ENCODE peak calls at places on chromosomes 13 and 19, in eight cellular contexts. H is mucosa of descending colon, Y is lower leg skin, P is ascending aorta, L is tibial artery, V is fibroblast of mammary gland, A is hepatocyte, X is cardiac fibroblast. R is an unnamed sample.

GRCh38 chr19:15112385-15112784 is 5.2 kb downstream of the SYDE1 start:
- DNase-seq in V (no peak), X (no peak), L (no peak), P (no peak), H (no peak), A (no peak), Y (no peak), R (no peak)

GRCh38 chr19:19782783-19783182 is 38.8 kb downstream of the ZNF506 start:
- DNase-seq in L (no peak), P (no peak), X (peak), A (no peak), H (no peak), V (no peak), Y (no peak), R (no peak)

GRCh38 chr19:34972163-34972705 is 8.2 kb upstream of the ZNF792 start:
- DNase-seq in P (no peak), H (no peak), L (no peak), V (no peak), X (no peak), Y (no peak), A (no peak), R (no peak)

GRCh38 chr13:109348514-109349340 is 437.7 kb downstream of the IRS2 start:
- DNase-seq in H (no peak), X (peak), L (no peak), P (no peak), Y (no peak), A (no peak), V (peak), R (no peak)

GRCh38 chr19:35404879-35405622 is 34.2 kb downstream of the GPR42 start:
- DNase-seq in P (no peak), L (no peak), A (peak), X (peak), H (no peak), Y (no peak), V (peak), R (peak)

GRCh38 chr19:16296713-16297112 is 27.9 kb upstream of the KLF2 start:
- DNase-seq in Y (no peak), V (no peak), L (no peak), P (no peak), X (no peak), A (no peak), H (no peak), R (no peak)

GRCh38 chr19:33905937-33906577 is 109.4 kb downstream of the KCTD15 start:
- DNase-seq in Y (peak), V (no peak), P (no peak), H (peak), X (peak), L (peak), A (peak), R (no peak)

GRCh38 chr13:99307648-99308339 is 595 bp upstream of the GPR183 start:
- DNase-seq in A (peak), V (peak), X (peak), L (peak), P (no peak), H (no peak), Y (no peak), R (no peak)

GRCh38 chr13:47000166-47000565 is 103.3 kb upstream of the HTR2A start:
- DNase-seq in P (no peak), A (no peak), L (no peak), Y (no peak), H (no peak), V (peak), X (no peak), R (no peak)

GRCh38 chr13:42181381-42181953 is 90.5 kb upstream of the AKAP11 start:
- DNase-seq in X (no peak), Y (no peak), H (no peak), A (peak), V (peak), L (no peak), P (no peak), R (no peak)

GRCh38 chr13:44523176-44524017 is 52.7 kb downstream of the TSC22D1 start:
- DNase-seq in X (peak), P (no peak), Y (no peak), H (no peak), A (peak), L (no peak), V (peak), R (peak)

GRCh38 chr19:19459099-19459498 is 53.6 kb downstream of the GATAD2A start:
- DNase-seq in P (no peak), A (no peak), X (peak), L (no peak), V (peak), Y (no peak), H (no peak), R (no peak)

GRCh38 chr13:41107584-41108014 is 25.0 kb downstream of the KBTBD6 start:
- DNase-seq in H (no peak), L (no peak), P (no peak), X (no peak), V (no peak), A (no peak), Y (no peak), R (no peak)

GRCh38 chr13:34369925-34370324 is 552.0 kb downstream of the RFC3 start:
- DNase-seq in H (no peak), P (no peak), Y (no peak), X (no peak), L (no peak), A (no peak), V (no peak), R (no peak)

GRCh38 chr13:48486362-48486761 is 46.5 kb downstream of the RCBTB2 start:
- DNase-seq in Y (no peak), A (no peak), P (no peak), X (no peak), V (no peak), H (no peak), L (no peak), R (no peak)

GRCh38 chr13:50907781-50908180 is 1.8 kb upstream of the RNASEH2B start:
- DNase-seq in L (no peak), Y (no peak), H (no peak), P (no peak), A (no peak), V (no peak), X (no peak), R (no peak)

GRCh38 chr13:50911051-50911690 is 1.6 kb downstream of the RNASEH2B start:
- DNase-seq in Y (no peak), A (no peak), P (no peak), H (no peak), X (peak), L (no peak), V (peak), R (no peak)

GRCh38 chr13:50909605-50910482 is at the start of gene RNASEH2B:
- DNase-seq in Y (peak), A (peak), V (peak), H (peak), P (no peak), L (peak), X (peak), R (no peak)

GRCh38 chr13:50910483-50910805 is 853 bp downstream of the RNASEH2B start:
- DNase-seq in L (peak), H (no peak), A (no peak), X (peak), V (peak), Y (no peak), P (no peak), R (no peak)

DNA sequence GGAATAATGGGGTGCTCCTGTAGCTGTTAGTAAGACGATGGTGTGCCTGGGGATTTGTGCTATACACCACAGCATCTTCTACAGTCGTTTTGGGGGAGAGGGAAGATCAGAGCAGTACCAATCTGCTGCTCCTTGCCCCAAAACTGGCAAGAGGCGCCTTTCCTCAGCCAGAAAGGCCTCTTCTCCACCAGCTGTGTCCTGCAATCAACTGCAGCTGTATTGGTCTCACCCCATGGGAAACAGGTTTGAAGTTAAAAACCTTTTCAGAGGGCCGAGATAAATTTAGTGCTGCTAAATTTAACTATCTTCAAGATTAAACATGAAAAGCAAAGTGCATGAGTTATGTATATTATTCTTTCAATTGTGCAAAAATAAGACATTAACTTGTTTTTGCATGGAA is 1.2 kb upstream of the RNASEH2B start:
- DNase-seq in V (no peak), Y (no peak), L (no peak), X (no peak), H (no peak), P (no peak), A (no peak), R (no peak)
- H3K4me3 ChIP-seq in V (no peak), Y (no peak), L (no peak), X (no peak), H (no peak), P (no peak), A (no peak), R (no peak)

GRCh38 chr13:94115054-94115453 is 364.4 kb downstream of the DCT start:
- DNase-seq in V (no peak), L (no peak), X (no peak), P (no peak), Y (no peak), H (no peak), A (no peak), R (no peak)
- TF ChIP-seq CTCF in V (peak), L (no peak), X (no peak), P (no peak), Y (no peak), H (no peak), A (no peak), R (no peak)

DNA sequence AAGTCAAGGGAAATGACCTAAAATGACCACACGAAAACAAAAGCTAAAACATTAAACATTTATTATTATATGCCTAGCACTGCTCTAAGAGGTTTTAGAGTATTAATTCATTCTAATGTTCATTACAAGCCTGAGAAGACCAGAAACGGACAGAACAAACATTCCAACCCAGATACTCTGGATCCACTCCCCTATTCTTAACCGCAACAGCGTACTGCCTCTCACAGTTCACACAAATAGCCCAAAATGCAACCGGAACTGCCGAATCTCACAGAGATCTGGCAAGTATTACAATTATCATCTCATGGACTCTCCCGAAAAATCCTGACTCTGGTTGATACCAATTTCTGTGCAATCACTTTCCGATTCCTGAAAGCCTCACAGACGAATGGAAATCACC is 1.4 kb downstream of the ZNF780B start:
- DNase-seq in P (no peak), Y (no peak), X (no peak), A (no peak), V (no peak), L (no peak), H (no peak), R (no peak)
- H3K4me3 ChIP-seq in P (peak), Y (no peak), X (no peak), A (peak), V (no peak), L (peak), H (no peak), R (no peak)

GRCh38 chr19:55676384-55676783 is 1.4 kb downstream of the EPN1 start:
- DNase-seq in P (no peak), Y (no peak), L (no peak), V (peak), A (no peak), X (peak), H (no peak), R (no peak)
- TF ChIP-seq CTCF in P (no peak), Y (no peak), L (no peak), V (peak), A (no peak), X (peak), H (no peak), R (no peak)

DNA sequence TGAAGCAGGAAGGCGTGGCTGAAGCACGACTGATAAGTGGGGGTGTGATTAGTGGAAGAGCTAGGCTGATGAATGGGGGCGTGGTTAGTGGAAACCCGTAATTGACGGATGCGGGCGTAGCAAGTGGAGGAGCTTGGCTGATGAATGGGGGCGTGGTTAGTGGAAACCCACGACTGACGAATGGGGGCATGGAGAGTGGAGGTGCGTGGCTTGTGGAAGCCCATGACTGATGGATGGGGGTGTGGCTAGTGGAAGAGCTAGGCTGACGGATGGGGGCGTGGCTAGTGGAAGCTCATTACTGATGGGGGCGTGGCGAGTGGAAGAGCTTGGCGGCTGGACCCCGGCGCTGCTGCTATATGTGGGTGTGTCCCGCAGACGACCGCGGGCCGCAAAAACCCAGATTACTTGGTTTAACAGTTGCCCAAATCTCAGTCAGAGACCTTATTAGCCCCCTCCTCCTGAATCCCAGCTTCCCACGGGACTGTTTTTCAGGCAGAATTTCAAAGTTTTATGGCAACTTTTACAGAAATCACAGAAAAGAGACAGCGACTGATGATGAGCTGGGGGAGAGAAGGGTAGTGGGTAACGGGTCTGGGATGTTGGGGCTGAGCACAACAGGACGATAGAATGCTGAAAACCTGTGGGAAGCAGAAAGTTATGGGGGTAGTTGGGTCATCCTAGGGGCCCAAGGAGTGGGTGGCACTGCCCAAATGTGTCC is 9.0 kb upstream of the MEIS3 start:
- DNase-seq in A (peak), X (peak), P (peak), Y (peak), H (peak), V (peak), L (peak), R (peak)
- H3K4me3 ChIP-seq in A (no peak), X (peak), P (peak), Y (no peak), H (no peak), V (peak), L (no peak), R (peak)

DNA sequence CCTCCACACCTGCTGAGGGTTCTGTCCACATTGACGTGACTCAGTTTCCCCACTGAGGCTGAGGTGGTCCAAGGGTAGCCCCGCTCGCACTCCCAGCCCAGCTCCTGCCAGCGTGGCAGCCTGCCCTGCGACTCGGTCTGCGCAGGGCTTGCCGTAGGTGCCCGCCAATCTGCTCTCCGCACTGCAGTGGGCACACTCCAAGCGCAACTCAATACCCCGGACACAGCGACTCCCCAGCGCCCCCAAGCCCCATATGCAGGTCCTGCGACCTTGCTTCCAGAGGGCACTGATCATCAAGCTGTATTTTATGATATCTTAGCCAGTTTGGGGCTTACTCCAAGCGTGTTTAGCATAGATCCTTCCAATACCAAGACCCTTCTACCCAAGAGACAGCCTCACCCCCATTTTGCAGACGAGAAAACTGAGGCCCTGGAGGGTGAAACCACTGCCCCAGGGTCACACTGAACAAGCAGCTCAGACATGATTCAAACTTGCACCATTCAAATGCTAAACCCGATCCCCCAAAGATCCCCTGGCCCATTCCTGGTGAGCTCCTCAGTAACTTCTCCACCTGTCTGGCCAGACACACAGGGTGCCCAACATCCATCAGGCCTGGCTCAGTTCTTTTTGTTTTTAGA is 13.5 kb downstream of the PTPRS start:
- DNase-seq in L (no peak), Y (no peak), V (no peak), P (no peak), A (no peak), X (no peak), H (no peak), R (no peak)
- TF ChIP-seq CTCF in L (no peak), Y (no peak), V (no peak), P (no peak), A (no peak), X (no peak), H (no peak), R (no peak)

GRCh38 chr13:79402074-79402635 is 3.9 kb downstream of the RBM26 start:
- DNase-seq in Y (no peak), X (no peak), A (no peak), H (no peak), V (peak), L (no peak), P (no peak), R (no peak)
- H3K4me3 ChIP-seq in Y (no peak), X (no peak), A (no peak), H (no peak), V (no peak), L (no peak), P (no peak), R (no peak)

GRCh38 chr19:28972144-28972543 is 240.8 kb downstream of the UQCRFS1 start:
- DNase-seq in X (no peak), A (no peak), H (no peak), V (no peak), P (no peak), Y (no peak), L (no peak), R (no peak)

GRCh38 chr19:28980236-28980868 is 232.6 kb downstream of the UQCRFS1 start:
- DNase-seq in X (peak), L (no peak), A (no peak), P (no peak), V (peak), H (no peak), Y (no peak), R (peak)

GRCh38 chr19:28981994-28982393 is 231.0 kb downstream of the UQCRFS1 start:
- DNase-seq in P (no peak), Y (no peak), H (no peak), X (no peak), L (no peak), V (no peak), A (no peak), R (no peak)

GRCh38 chr19:28977826-28978225 is 235.1 kb downstream of the UQCRFS1 start:
- DNase-seq in P (no peak), H (no peak), L (no peak), V (no peak), A (no peak), Y (no peak), X (no peak), R (no peak)
- TF ChIP-seq CTCF in P (no peak), H (no peak), L (no peak), V (peak), A (no peak), Y (no peak), X (peak), R (peak)

GRCh38 chr19:29289020-29289419 is 76.1 kb upstream of the UQCRFS1 start:
- DNase-seq in V (no peak), A (no peak), H (no peak), P (no peak), L (no peak), X (no peak), Y (no peak), R (no peak)
- H3K4me3 ChIP-seq in V (no peak), A (no peak), H (no peak), P (no peak), L (no peak), X (no peak), Y (no peak), R (no peak)

GRCh38 chr13:97182065-97182890 is 39.9 kb upstream of the MBNL2 start:
- DNase-seq in X (no peak), P (no peak), A (no peak), V (no peak), L (no peak), Y (no peak), H (no peak), R (no peak)

GRCh38 chr13:97185291-97185690 is 36.8 kb upstream of the MBNL2 start:
- DNase-seq in P (no peak), X (no peak), A (no peak), H (no peak), L (no peak), V (no peak), Y (no peak), R (no peak)

GRCh38 chr13:97175041-97175440 is 47.1 kb upstream of the MBNL2 start:
- DNase-seq in H (no peak), Y (no peak), X (no peak), L (no peak), A (no peak), P (no peak), V (no peak), R (no peak)

GRCh38 chr13:97174638-97175037 is 47.5 kb upstream of the MBNL2 start:
- DNase-seq in A (no peak), L (no peak), H (no peak), Y (no peak), X (no peak), P (no peak), V (no peak), R (no peak)

GRCh38 chr13:97179501-97179900 is 42.6 kb upstream of the MBNL2 start:
- DNase-seq in X (no peak), H (no peak), V (no peak), P (no peak), L (no peak), Y (no peak), A (peak), R (no peak)
- TF ChIP-seq CTCF in X (no peak), H (no peak), V (no peak), P (no peak), L (no peak), Y (no peak), A (no peak), R (no peak)

R was measured in AG09309.